ENCODE peak calls at places on chromosomes 16 and 17, in seven cellular contexts. Y, X, C, Z, I, K and P are unnamed samples.

GRCh38 chr16:89323120-89323960 is 105.8 kb downstream of the ZNF778 start:
- DNase-seq in I (no peak), Z (no peak), K (no peak), C (no peak), X (no peak), Y (no peak), P (no peak)

GRCh38 chr16:85934210-85934609 is 35.2 kb downstream of the IRF8 start:
- DNase-seq in C (no peak), X (no peak), I (no peak), K (no peak), Y (no peak), Z (no peak), P (no peak)

GRCh38 chr17:82984751-82985435 is 94.5 kb upstream of the METRNL start:
- DNase-seq in X (no peak), Z (no peak), K (peak; percentile 42), I (no peak), Y (no peak), C (peak; percentile 35), P (no peak)

GRCh38 chr17:78535285-78536197 is 41.7 kb downstream of the DNAH17 start:
- DNase-seq in K (peak; percentile 55), I (peak; percentile 52), C (peak; percentile 34), X (no peak), Z (no peak), Y (no peak), P (no peak)

GRCh38 chr16:982152-983043 is 828 bp downstream of the SOX8 start:
- DNase-seq in I (no peak), K (no peak), C (peak; percentile 75), Z (no peak), X (no peak), Y (no peak), P (no peak)

GRCh38 chr17:27751622-27752490 is 48.5 kb downstream of the NOS2 start:
- DNase-seq in Z (no peak), Y (no peak), C (no peak), X (no peak), K (peak; percentile 14), I (no peak), P (no peak)

GRCh38 chr17:80969674-80970043 is 22.0 kb upstream of the CHMP6 start:
- DNase-seq in Y (no peak), I (no peak), X (no peak), K (no peak), Z (no peak), C (no peak), P (no peak)

GRCh38 chr17:1275205-1275961 is 4.1 kb upstream of the TRARG1 start:
- DNase-seq in I (no peak), Z (no peak), Y (no peak), X (no peak), C (no peak), K (no peak), P (no peak)

GRCh38 chr17:80317706-80317980 is 57.0 kb downstream of the RNF213 start:
- DNase-seq in C (no peak), X (no peak), Y (no peak), K (no peak), Z (no peak), I (no peak), P (no peak)

GRCh38 chr16:27642753-27643152 is 92.8 kb downstream of the KATNIP start:
- DNase-seq in I (no peak), Z (no peak), C (peak; percentile 70), Y (no peak), X (no peak), K (peak; percentile 2), P (no peak)

GRCh38 chr17:31494259-31495048 is 103.0 kb downstream of the RAB11FIP4 start:
- DNase-seq in K (peak; percentile 67), Y (peak; percentile 75), X (no peak), C (no peak), Z (no peak), I (peak; percentile 50), P (peak; percentile 89)

GRCh38 chr17:15255713-15256454 is 9.2 kb downstream of the PMP22 start:
- DNase-seq in C (no peak), Z (no peak), I (no peak), K (peak; percentile 50), Y (no peak), X (no peak), P (no peak)

GRCh38 chr16:81189100-81189664 is 49.3 kb upstream of the BCO1 start:
- DNase-seq in X (no peak), K (no peak), Y (no peak), Z (no peak), C (no peak), I (no peak), P (no peak)

DNA sequence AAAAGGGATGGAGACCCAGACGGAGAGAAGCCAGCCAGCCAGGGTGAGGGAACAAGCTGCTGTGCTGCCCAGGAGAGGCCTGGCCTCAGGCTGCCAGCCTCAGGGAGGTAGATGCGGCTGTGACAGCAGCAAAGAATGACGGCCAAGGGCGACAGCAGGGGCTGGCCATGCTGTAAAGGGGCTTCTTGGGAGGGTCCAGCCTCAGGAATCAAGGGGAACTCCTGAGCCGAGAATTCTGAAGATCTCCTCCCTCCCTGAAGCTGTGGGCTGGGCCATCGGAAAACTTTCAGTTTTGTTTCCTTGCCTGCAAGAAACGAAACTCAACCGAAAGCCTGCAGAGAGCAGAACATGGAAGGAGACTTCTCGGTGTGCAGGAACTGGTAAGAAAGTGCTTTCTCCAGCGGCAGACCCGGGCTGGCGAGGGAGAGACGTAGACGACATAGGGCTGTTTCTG is at the start of gene XAF1:
- DNase-seq in Z (no peak), X (peak; percentile 31), K (no peak), I (peak; percentile 23), C (no peak), Y (peak; percentile 54), P (no peak)
- H3K27ac ChIP-seq in Z (no peak within 1 kb of the TSS), X (peak within 1 kb of the TSS; percentile 66), K (no peak within 1 kb of the TSS), I (peak within 1 kb of the TSS; percentile 64), C (no peak within 1 kb of the TSS), Y (peak within 1 kb of the TSS; percentile 60), P (no peak within 1 kb of the TSS)

GRCh38 chr16:10787304-10787703 is 31.3 kb downstream of the TVP23A start:
- DNase-seq in I (no peak), Z (no peak), C (no peak), X (no peak), K (no peak), Y (no peak), P (no peak)

GRCh38 chr16:10788665-10789064 is 29.9 kb downstream of the TVP23A start:
- DNase-seq in Y (no peak), Z (no peak), X (no peak), I (no peak), K (no peak), C (no peak), P (no peak)

DNA sequence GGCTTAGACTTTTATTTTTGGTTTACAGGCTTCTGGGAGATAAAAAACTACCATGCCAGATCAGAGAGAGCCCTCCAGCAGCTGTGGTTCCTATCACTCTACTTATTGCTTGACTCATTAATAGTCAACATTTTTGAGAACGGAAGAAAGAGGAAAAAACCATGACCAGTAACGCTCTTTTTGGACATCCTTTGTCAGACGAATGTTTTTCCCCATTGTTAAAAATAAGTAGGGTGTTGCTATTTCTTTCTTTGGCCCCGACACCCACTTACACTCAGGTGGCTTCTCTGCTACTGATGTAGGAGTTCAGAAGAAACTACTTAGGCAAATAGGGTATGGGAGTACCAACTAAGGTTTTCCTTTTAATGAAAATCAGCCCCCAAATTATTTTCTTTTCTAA is 27.5 kb downstream of the TVP23A start:
- DNase-seq in I (no peak), K (no peak), X (no peak), C (no peak), Y (no peak), Z (no peak), P (no peak)
- H3K27ac ChIP-seq in I (no peak overlapping the region), K (no peak overlapping the region), X (no peak overlapping the region), C (no peak overlapping the region), Y (no peak overlapping the region), Z (no peak overlapping the region), P (no peak overlapping the region)

GRCh38 chr16:56848955-56849689 is 15.9 kb upstream of the SLC12A3 start:
- DNase-seq in I (peak; percentile 79), C (no peak), Y (no peak), Z (no peak), K (peak; percentile 62), X (no peak), P (no peak)
- H3K27ac ChIP-seq in I (peak overlapping the region; percentile 67), C (peak overlapping the region; percentile 42), Y (no peak overlapping the region), Z (no peak overlapping the region), K (no peak overlapping the region), X (no peak overlapping the region), P (no peak overlapping the region)

GRCh38 chr17:57899822-57900221 is 50.0 kb upstream of the MRPS23 start:
- DNase-seq in Y (no peak), Z (no peak), K (no peak), X (no peak), I (no peak), C (no peak), P (peak; percentile 75)
- H3K27ac ChIP-seq in Y (no peak overlapping the region), Z (peak overlapping the region; percentile 17), K (no peak overlapping the region), X (no peak overlapping the region), I (peak overlapping the region; percentile 79), C (peak overlapping the region; percentile 99), P (peak overlapping the region; percentile 68)

DNA sequence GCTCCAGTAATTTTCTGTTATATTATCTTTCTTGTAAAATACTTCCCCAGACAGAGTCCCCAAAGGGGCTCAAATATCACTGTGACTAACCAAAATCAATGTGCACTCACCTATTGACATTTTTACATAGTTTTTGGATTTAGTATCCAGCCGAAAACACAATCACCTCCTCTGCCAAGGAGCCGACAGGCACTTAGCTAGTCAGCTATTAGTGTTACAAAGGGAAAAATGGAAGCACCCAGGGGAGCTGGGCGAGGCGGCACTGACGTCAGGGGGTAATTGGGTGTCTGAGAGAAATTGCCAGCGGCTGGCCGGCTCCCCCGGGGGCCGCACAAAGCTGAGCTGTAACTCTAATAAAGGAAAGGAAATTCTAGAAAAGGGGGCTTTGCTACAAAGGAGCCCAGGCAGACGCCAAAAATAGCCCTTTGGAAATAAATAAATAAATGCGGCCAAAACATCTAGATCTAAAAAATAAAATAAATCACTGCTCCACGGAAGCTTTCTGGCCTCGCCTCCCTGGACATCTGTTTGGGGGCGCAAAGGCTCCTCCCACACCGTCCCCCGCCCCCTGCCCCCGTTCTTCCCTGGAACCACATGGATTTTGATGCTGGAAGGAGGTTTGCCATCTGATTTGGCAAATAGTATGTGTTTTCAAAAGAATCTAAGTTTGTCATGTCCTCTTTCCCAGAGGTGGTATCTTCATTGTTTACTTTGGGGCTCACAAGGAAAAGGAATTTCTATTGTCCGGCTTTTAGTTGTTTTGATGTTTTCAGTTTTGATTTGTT is 156.8 kb downstream of the ZNF423 start:
- DNase-seq in Y (no peak), Z (no peak), K (no peak), I (no peak), C (peak; percentile 53), X (no peak), P (no peak)
- H3K27ac ChIP-seq in Y (no peak overlapping the region), Z (peak overlapping the region; percentile 19), K (no peak overlapping the region), I (no peak overlapping the region), C (peak overlapping the region; percentile 95), X (no peak overlapping the region), P (no peak overlapping the region)

DNA sequence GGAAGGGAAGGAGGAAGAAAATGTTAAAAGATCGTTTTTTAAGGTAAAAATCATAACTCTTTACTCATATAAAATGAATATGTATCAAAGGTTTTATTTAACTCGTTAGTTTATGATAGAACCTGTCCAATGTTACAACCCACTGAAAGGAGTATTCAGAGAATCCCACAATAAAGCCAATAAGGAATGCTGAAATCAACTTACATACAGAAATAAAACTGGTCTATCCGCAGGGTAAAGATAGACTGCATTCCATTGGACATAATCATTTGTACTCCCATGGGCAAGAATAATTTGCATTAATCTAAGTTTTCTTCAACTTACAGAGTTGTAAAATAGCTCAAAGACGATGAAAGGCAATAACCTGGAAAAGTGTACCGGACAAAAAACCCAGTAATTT is 17.9 kb upstream of the BEAN1 start:
- DNase-seq in I (peak; percentile 71), X (no peak), Z (no peak), K (peak; percentile 66), Y (no peak), C (no peak), P (no peak)
- H3K27ac ChIP-seq in I (peak overlapping the region; percentile 97), X (no peak overlapping the region), Z (no peak overlapping the region), K (peak overlapping the region; percentile 98), Y (no peak overlapping the region), C (no peak overlapping the region), P (no peak overlapping the region)

GRCh38 chr16:11976850-11977205 is 294 bp downstream of the SNX29 start:
- DNase-seq in K (no peak), Y (no peak), C (no peak), X (no peak), Z (no peak), I (no peak), P (no peak)
- H3K27ac ChIP-seq in K (peak overlapping the region; percentile 58), Y (peak overlapping the region; percentile 80), C (no peak overlapping the region), X (peak overlapping the region; percentile 47), Z (no peak overlapping the region), I (peak overlapping the region; percentile 79), P (peak overlapping the region; percentile 70)